ENCODE peak calls at places on chromosome 1, in five cellular contexts. G, K, R, P and T are unnamed samples.

GRCh38 chr1:147072371-147073061 is 99.8 kb downstream of the PRKAB2 start:
- DNase-seq in G (no peak), K (peak; percentile 14), R (no peak), P (peak; percentile 54), T (peak; percentile 62)

GRCh38 chr1:66690666-66691381 is 61.4 kb upstream of the DYNLT5 start:
- DNase-seq in G (no peak), K (peak; percentile 69), R (no peak), P (no peak), T (no peak)

GRCh38 chr1:207825719-207826556 is 74.1 kb downstream of the CD46 start:
- DNase-seq in G (peak; percentile 72), K (peak; percentile 95), R (peak; percentile 76), P (peak; percentile 92), T (no peak)

GRCh38 chr1:116075981-116076380 is 35.2 kb upstream of the MAB21L3 start:
- DNase-seq in G (no peak), K (peak; percentile 59), R (peak; percentile 23), P (no peak), T (no peak)

GRCh38 chr1:227996187-227996950 is 10.4 kb upstream of the WNT3A start:
- DNase-seq in G (no peak), K (no peak), R (peak; percentile 16), P (peak; percentile 15), T (no peak)

GRCh38 chr1:200207711-200208126 is 180.2 kb downstream of the NR5A2 start:
- DNase-seq in G (no peak), K (peak; percentile 52), R (no peak), P (no peak), T (no peak)

GRCh38 chr1:159823401-159823800 is 3.3 kb upstream of the SLAMF8 start:
- DNase-seq in G (no peak), K (no peak), R (no peak), P (no peak), T (no peak)

GRCh38 chr1:11571906-11572616 is 82.2 kb downstream of the FBXO2 start:
- DNase-seq in G (no peak), K (no peak), R (no peak), P (no peak), T (no peak)

GRCh38 chr1:24464378-24464770 is 38.3 kb upstream of the RCAN3 start:
- DNase-seq in G (no peak), K (peak; percentile 88), R (no peak), P (no peak), T (peak; percentile 19)

GRCh38 chr1:39394598-39394997 is 96.8 kb upstream of the BMP8A start:
- DNase-seq in G (peak; percentile 11), K (no peak), R (no peak), P (no peak), T (no peak)

GRCh38 chr1:158095737-158096335 is 84.9 kb upstream of the CD1D start:
- DNase-seq in G (no peak), K (peak; percentile 60), R (peak; percentile 34), P (no peak), T (no peak)

GRCh38 chr1:178916448-178917174 is 45.7 kb upstream of the ANGPTL1 start:
- DNase-seq in G (no peak), K (no peak), R (no peak), P (no peak), T (no peak)

GRCh38 chr1:227774051-227774720 is 39.0 kb downstream of the SNAP47 start:
- DNase-seq in G (no peak), K (no peak), R (no peak), P (no peak), T (no peak)

GRCh38 chr1:200006711-200007110 is 20.8 kb upstream of the NR5A2 start:
- DNase-seq in G (no peak), K (no peak), R (no peak), P (no peak), T (no peak)

GRCh38 chr1:51642739-51643142 is 25.8 kb downstream of the OSBPL9 start:
- DNase-seq in G (no peak), K (peak; percentile 98), R (peak; percentile 96), P (peak; percentile 69), T (no peak)

GRCh38 chr1:222384536-222384935 is 163.4 kb downstream of the HHIPL2 start:
- DNase-seq in G (no peak), K (peak; percentile 22), R (no peak), P (no peak), T (no peak)

GRCh38 chr1:11898086-11898785 is 28.0 kb downstream of the KIAA2013 start:
- DNase-seq in G (no peak), K (no peak), R (no peak), P (no peak), T (no peak)

GRCh38 chr1:156949127-156949526 is 28.7 kb downstream of the LRRC71 start:
- DNase-seq in G (no peak), K (no peak), R (no peak), P (no peak), T (no peak)

GRCh38 chr1:2101531-2101930 is 51.3 kb downstream of the PRKCZ start:
- DNase-seq in G (no peak), K (no peak), R (no peak), P (no peak), T (no peak)

GRCh38 chr1:24318988-24319863 is at the start of gene GRHL3:
- DNase-seq in G (no peak), K (no peak), R (no peak), P (no peak), T (peak; percentile 41)

GRCh38 chr1:78619803-78620579 is at the start of gene IFI44L:
- DNase-seq in G (peak; percentile 44), K (peak; percentile 68), R (peak; percentile 77), P (no peak), T (no peak)

GRCh38 chr1:229657993-229658755 is 32.1 kb downstream of the URB2 start:
- DNase-seq in G (no peak), K (no peak), R (no peak), P (no peak), T (no peak)

GRCh38 chr1:181033128-181033798 is 520 bp upstream of the MR1 start:
- DNase-seq in G (no peak), K (peak; percentile 56), R (peak; percentile 57), P (peak; percentile 81), T (peak; percentile 26)